ENCODE peak calls at places on chromosome 4, in eight cellular contexts. M is stimulated activated CD4-positive, alpha-beta T cell treated with anti-CD3 and anti-CD28 coated beads, Interleukin-1b, Interleukin-23, amount 100 ng/mL, for 1 hour; D is endodermal cell; A is breast epithelium; B is lower leg skin; Z is activated CD8-positive, alpha-beta memory T cell treated with anti-CD3 and anti-CD28 coated beads, Interleukin-2, amount 10 ng/mL, durations not matched to agents 7 days and 5 days; Y is cardiac muscle cell; W is COR-L47. J is an unnamed sample.
A peak's percentile ranks its signal among the peaks of the same experiment; 100 is the strongest.

GRCh38 chr4:54645830-54646229 is 11.9 kb upstream of the KIT start:
- DNase-seq in M (no peak), D (no peak), A (no peak), B (no peak), Z (no peak), Y (no peak), W (no peak), J (no peak)

GRCh38 chr4:140811429-140811828 is 55.2 kb upstream of the TBC1D9 start:
- DNase-seq in M (no peak), D (no peak), A (no peak), B (no peak), Z (no peak), Y (no peak), W (no peak), J (no peak)

GRCh38 chr4:181525641-181526040 is 717.6 kb upstream of the TENM3 start:
- DNase-seq in M (no peak), D (no peak), A (no peak), B (no peak), Z (no peak), Y (no peak), W (peak; percentile 58), J (no peak)

GRCh38 chr4:93814722-93815121 is 13.8 kb upstream of the ATOH1 start:
- DNase-seq in M (no peak), D (peak; percentile 62), A (no peak), B (no peak), Z (no peak), Y (no peak), W (no peak), J (no peak)

GRCh38 chr4:39539026-39539690 is 11.9 kb upstream of the UGDH start:
- DNase-seq in M (no peak), D (no peak), A (no peak), B (no peak), Z (no peak), Y (no peak), W (no peak), J (peak; percentile 19)

GRCh38 chr4:5399790-5400421 is 308.5 kb downstream of the EVC2 start:
- DNase-seq in M (no peak), D (peak; percentile 78), A (no peak), B (no peak), Z (no peak), Y (peak; percentile 53), W (peak; percentile 6), J (peak; percentile 8)

GRCh38 chr4:52372747-52373146 is 286.4 kb downstream of the USP46 start:
- DNase-seq in M (no peak), D (no peak), A (no peak), B (no peak), Z (no peak), Y (no peak), W (no peak), J (no peak)

GRCh38 chr4:92952426-92952825 is 648.7 kb downstream of the GRID2 start:
- DNase-seq in M (no peak), D (no peak), A (no peak), B (no peak), Z (no peak), Y (no peak), W (no peak), J (no peak)

GRCh38 chr4:184386271-184386781 is 88.0 kb downstream of the IRF2 start:
- DNase-seq in M (no peak), D (peak; percentile 67), A (no peak), B (no peak), Z (no peak), Y (no peak), W (peak; percentile 74), J (no peak)

GRCh38 chr4:141570290-141570689 is 66.1 kb upstream of the IL15 start:
- DNase-seq in M (no peak), D (no peak), A (no peak), B (no peak), Z (no peak), Y (no peak), W (no peak), J (no peak)

GRCh38 chr4:102620697-102621497 is 119.7 kb downstream of the NFKB1 start:
- DNase-seq in M (no peak), D (no peak), A (no peak), B (no peak), Z (no peak), Y (peak; percentile 79), W (peak; percentile 58), J (peak; percentile 94)

GRCh38 chr4:11118513-11118912 is 310.2 kb downstream of the HS3ST1 start:
- DNase-seq in M (no peak), D (no peak), A (no peak), B (no peak), Z (no peak), Y (no peak), W (no peak), J (no peak)

GRCh38 chr4:142846105-142846728 is at the start of gene INPP4B:
- DNase-seq in M (no peak), D (peak; percentile 79), A (peak; percentile 54), B (peak; percentile 85), Z (peak; percentile 55), Y (peak; percentile 64), W (peak; percentile 59), J (peak; percentile 2)

GRCh38 chr4:94605241-94605640 is 152.5 kb upstream of the BMPR1B start:
- DNase-seq in M (no peak), D (no peak), A (no peak), B (no peak), Z (no peak), Y (peak; percentile 65), W (no peak), J (no peak)

GRCh38 chr4:145044341-145044740 is 53.7 kb downstream of the ANAPC10 start:
- DNase-seq in M (no peak), D (no peak), A (no peak), B (no peak), Z (no peak), Y (no peak), W (no peak), J (no peak)

GRCh38 chr4:183369073-183369472 is 46.8 kb upstream of the CLDN24 start:
- DNase-seq in M (no peak), D (no peak), A (no peak), B (no peak), Z (no peak), Y (no peak), W (no peak), J (no peak)

GRCh38 chr4:38663021-38663800 is 788 bp upstream of the KLF3 start:
- DNase-seq in M (no peak), D (peak; percentile 83), A (peak; percentile 55), B (no peak), Z (peak; percentile 54), Y (peak; percentile 57), W (peak; percentile 91), J (no peak)

GRCh38 chr4:20528508-20528907 is 171.8 kb upstream of the PACRGL start:
- DNase-seq in M (no peak), D (no peak), A (no peak), B (no peak), Z (no peak), Y (no peak), W (no peak), J (peak; percentile 44)

GRCh38 chr4:174714393-174715211 is 114.4 kb downstream of the GLRA3 start:
- DNase-seq in M (no peak), D (peak; percentile 78), A (no peak), B (no peak), Z (no peak), Y (peak; percentile 76), W (peak; percentile 7), J (peak; percentile 57)